ENCODE peak calls at places on chromosome 15, in nine cellular contexts. One of them, this sample, is unnamed.

GRCh38 chr15:75327491-75327890 is 8.4 kb upstream of the COMMD4 start:
- DNase-seq in NCI-H524: no peak
- DNase-seq in dorsolateral prefrontal cortex: no peak
- DNase-seq in psoas muscle: no peak
- DNase-seq in NCI-H1092: no peak
- DNase-seq in NAMALWA: no peak
- DNase-seq in colonic mucosa: no peak
- DNase-seq in stimulated activated CD4-positive, alpha-beta T cell treated with anti-CD3 and anti-CD28 coated beads, Interleukin-4, amount 100 ng/mL, for 24 hours: no peak
- DNase-seq in stomach: no peak
- DNase-seq in this sample: no peak

GRCh38 chr15:87597346-87598052 is 659.0 kb downstream of the NTRK3 start:
- DNase-seq in NCI-H524: no peak
- DNase-seq in dorsolateral prefrontal cortex: no peak
- DNase-seq in psoas muscle: no peak
- DNase-seq in NCI-H1092: no peak
- DNase-seq in NAMALWA: peak
- DNase-seq in colonic mucosa: no peak
- DNase-seq in stimulated activated CD4-positive, alpha-beta T cell treated with anti-CD3 and anti-CD28 coated beads, Interleukin-4, amount 100 ng/mL, for 24 hours: peak
- DNase-seq in stomach: no peak
- DNase-seq in this sample: no peak

GRCh38 chr15:43828061-43828657 is 1.4 kb downstream of the WDR76 start:
- DNase-seq in NCI-H524: no peak
- DNase-seq in dorsolateral prefrontal cortex: no peak
- DNase-seq in psoas muscle: no peak
- DNase-seq in NCI-H1092: no peak
- DNase-seq in NAMALWA: peak
- DNase-seq in colonic mucosa: no peak
- DNase-seq in stimulated activated CD4-positive, alpha-beta T cell treated with anti-CD3 and anti-CD28 coated beads, Interleukin-4, amount 100 ng/mL, for 24 hours: peak
- DNase-seq in stomach: no peak
- DNase-seq in this sample: no peak

GRCh38 chr15:77569647-77570186 is 63.0 kb downstream of the LINGO1 start:
- DNase-seq in NCI-H524: no peak
- DNase-seq in dorsolateral prefrontal cortex: no peak
- DNase-seq in psoas muscle: no peak
- DNase-seq in NCI-H1092: no peak
- DNase-seq in NAMALWA: no peak
- DNase-seq in colonic mucosa: no peak
- DNase-seq in stimulated activated CD4-positive, alpha-beta T cell treated with anti-CD3 and anti-CD28 coated beads, Interleukin-4, amount 100 ng/mL, for 24 hours: no peak
- DNase-seq in stomach: no peak
- DNase-seq in this sample: no peak

GRCh38 chr15:66644815-66645345 is 57.2 kb upstream of the SMAD6 start:
- DNase-seq in NCI-H524: no peak
- DNase-seq in dorsolateral prefrontal cortex: no peak
- DNase-seq in psoas muscle: no peak
- DNase-seq in NCI-H1092: no peak
- DNase-seq in NAMALWA: no peak
- DNase-seq in colonic mucosa: no peak
- DNase-seq in stimulated activated CD4-positive, alpha-beta T cell treated with anti-CD3 and anti-CD28 coated beads, Interleukin-4, amount 100 ng/mL, for 24 hours: no peak
- DNase-seq in stomach: no peak
- DNase-seq in this sample: peak

GRCh38 chr15:52514482-52514881 is 14.2 kb downstream of the MYO5A start:
- DNase-seq in NCI-H524: no peak
- DNase-seq in dorsolateral prefrontal cortex: no peak
- DNase-seq in psoas muscle: no peak
- DNase-seq in NCI-H1092: no peak
- DNase-seq in NAMALWA: no peak
- DNase-seq in colonic mucosa: no peak
- DNase-seq in stimulated activated CD4-positive, alpha-beta T cell treated with anti-CD3 and anti-CD28 coated beads, Interleukin-4, amount 100 ng/mL, for 24 hours: no peak
- DNase-seq in stomach: no peak
- DNase-seq in this sample: no peak

GRCh38 chr15:90884719-90885431 is 571 bp downstream of the FES start:
- DNase-seq in NCI-H524: no peak
- DNase-seq in dorsolateral prefrontal cortex: no peak
- DNase-seq in psoas muscle: no peak
- DNase-seq in NCI-H1092: no peak
- DNase-seq in NAMALWA: no peak
- DNase-seq in colonic mucosa: no peak
- DNase-seq in stimulated activated CD4-positive, alpha-beta T cell treated with anti-CD3 and anti-CD28 coated beads, Interleukin-4, amount 100 ng/mL, for 24 hours: no peak
- DNase-seq in stomach: no peak
- DNase-seq in this sample: no peak

GRCh38 chr15:66961407-66961884 is 104.0 kb upstream of the SMAD3 start:
- DNase-seq in NCI-H524: no peak
- DNase-seq in dorsolateral prefrontal cortex: no peak
- DNase-seq in psoas muscle: no peak
- DNase-seq in NCI-H1092: no peak
- DNase-seq in NAMALWA: no peak
- DNase-seq in colonic mucosa: no peak
- DNase-seq in stimulated activated CD4-positive, alpha-beta T cell treated with anti-CD3 and anti-CD28 coated beads, Interleukin-4, amount 100 ng/mL, for 24 hours: no peak
- DNase-seq in stomach: no peak
- DNase-seq in this sample: no peak

GRCh38 chr15:55799287-55800212 is 56.6 kb upstream of the PRTG start:
- DNase-seq in NCI-H524: peak
- DNase-seq in dorsolateral prefrontal cortex: no peak
- DNase-seq in psoas muscle: no peak
- DNase-seq in NCI-H1092: peak
- DNase-seq in NAMALWA: peak
- DNase-seq in colonic mucosa: peak
- DNase-seq in stimulated activated CD4-positive, alpha-beta T cell treated with anti-CD3 and anti-CD28 coated beads, Interleukin-4, amount 100 ng/mL, for 24 hours: no peak
- DNase-seq in stomach: peak
- DNase-seq in this sample: no peak

GRCh38 chr15:48112242-48112641 is 8.5 kb upstream of the SLC24A5 start:
- DNase-seq in NCI-H524: peak
- DNase-seq in dorsolateral prefrontal cortex: peak
- DNase-seq in psoas muscle: no peak
- DNase-seq in NCI-H1092: no peak
- DNase-seq in NAMALWA: no peak
- DNase-seq in colonic mucosa: no peak
- DNase-seq in stimulated activated CD4-positive, alpha-beta T cell treated with anti-CD3 and anti-CD28 coated beads, Interleukin-4, amount 100 ng/mL, for 24 hours: no peak
- DNase-seq in stomach: no peak
- DNase-seq in this sample: no peak

This sample was measured in non-pigmented ciliary epithelial cell.